ENCODE peak calls at places on chromosome 17, in four cellular contexts. M is H1, A is K562, C is HL-60. E is an unnamed sample.

GRCh38 chr17:78747479-78747878 is 34.6 kb downstream of the CYTH1 start:
- DNase-seq in A (no peak), C (no peak), M (no peak), E (no peak)

GRCh38 chr17:12296120-12296727 is 275.5 kb downstream of the MAP2K4 start:
- DNase-seq in C (no peak), A (no peak), M (peak), E (no peak)

GRCh38 chr17:8846768-8847211 is 20.7 kb downstream of the PIK3R6 start:
- DNase-seq in A (peak), C (peak), M (no peak), E (no peak)

GRCh38 chr17:32769846-32770245 is 107.1 kb downstream of the MYO1D start:
- DNase-seq in C (no peak), A (no peak), M (no peak), E (no peak)

GRCh38 chr17:39564201-39564828 is 43.4 kb downstream of the NEUROD2 start:
- DNase-seq in C (no peak), A (peak), M (peak), E (no peak)

GRCh38 chr17:68749742-68750562 is 148.8 kb upstream of the FAM20A start:
- DNase-seq in M (no peak), C (no peak), A (no peak), E (no peak)

GRCh38 chr17:70661342-70662222 is 492.2 kb downstream of the KCNJ2 start:
- DNase-seq in M (no peak), C (no peak), A (no peak), E (no peak)

GRCh38 chr17:8836821-8837426 is 30.6 kb downstream of the PIK3R6 start:
- DNase-seq in A (no peak), C (no peak), M (peak), E (no peak)

GRCh38 chr17:64202683-64203430 is 60.2 kb downstream of the TEX2 start:
- DNase-seq in C (no peak), A (no peak), M (no peak), E (no peak)
- TF ChIP-seq GABPA in C (no peak), A (no peak), M (no peak), E (no peak)

GRCh38 chr17:45963889-45964288 is 35.2 kb upstream of the STH start:
- DNase-seq in M (no peak), A (no peak), C (no peak), E (no peak)

GRCh38 chr17:45964634-45965033 is 34.4 kb upstream of the STH start:
- DNase-seq in M (no peak), A (no peak), C (no peak), E (no peak)

GRCh38 chr17:45963258-45963657 is 35.8 kb upstream of the STH start:
- DNase-seq in A (no peak), C (no peak), M (no peak), E (no peak)

GRCh38 chr17:45967378-45967777 is 31.7 kb upstream of the STH start:
- DNase-seq in A (no peak), M (no peak), C (no peak), E (no peak)

DNA sequence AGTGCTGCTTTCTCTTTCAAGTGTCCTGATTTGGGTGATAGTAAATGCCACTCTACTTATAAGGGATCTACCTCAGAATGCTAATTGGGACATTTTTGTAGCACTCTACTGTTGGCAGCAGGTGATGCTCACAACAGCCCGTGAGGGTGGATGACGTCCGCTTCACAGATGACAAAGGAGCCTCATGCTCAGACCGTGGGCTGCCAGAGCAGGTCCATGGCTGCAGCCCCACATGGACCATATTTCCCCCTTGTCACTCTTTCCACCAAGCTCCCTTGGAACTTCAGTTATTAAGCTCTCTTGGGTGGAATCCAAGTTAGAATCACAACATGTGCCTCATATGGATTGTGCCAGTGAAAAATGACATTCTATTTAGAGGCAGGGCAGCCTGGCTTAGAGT is 33.3 kb upstream of the STH start:
- DNase-seq in A (no peak), C (no peak), M (no peak), E (no peak)
- TF ChIP-seq GABPA in A (no peak), C (no peak), M (no peak), E (no peak)

GRCh38 chr17:34257299-34257985 is 2.4 kb downstream of the CCL2 start:
- DNase-seq in A (no peak), C (no peak), M (no peak), E (no peak)

GRCh38 chr17:34255841-34256240 is 756 bp downstream of the CCL2 start:
- DNase-seq in C (no peak), M (no peak), A (no peak), E (no peak)

GRCh38 chr17:34257986-34258326 is 2.9 kb downstream of the CCL2 start:
- DNase-seq in A (no peak), C (no peak), M (no peak), E (no peak)

GRCh38 chr17:34261568-34261967 is 6.5 kb downstream of the CCL2 start:
- DNase-seq in A (no peak), C (no peak), M (no peak), E (no peak)

DNA sequence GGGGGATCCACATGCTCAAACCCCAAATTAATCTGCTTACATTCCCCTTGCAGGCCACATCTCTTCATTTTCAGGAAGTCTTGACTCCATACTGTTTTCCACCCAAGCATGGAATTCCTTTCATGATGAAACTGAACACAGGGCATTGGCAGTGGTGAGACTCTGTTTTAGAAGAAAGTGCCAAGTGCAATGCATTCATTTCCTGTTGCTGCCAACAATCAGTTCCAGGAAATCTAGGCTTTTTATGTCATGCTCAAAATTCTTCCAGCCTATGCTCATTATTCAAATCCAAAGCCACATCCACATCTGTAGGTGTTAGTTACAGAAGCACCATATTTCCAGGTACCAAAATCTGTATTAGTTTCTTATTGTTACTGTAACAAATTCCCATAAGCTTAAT is 4.1 kb downstream of the CCL2 start:
- DNase-seq in C (no peak), A (no peak), M (no peak), E (no peak)
- TF ChIP-seq GABPA in C (no peak), A (no peak), M (no peak), E (no peak)

GRCh38 chr17:50469005-50469605 is 425 bp upstream of the CHAD start:
- DNase-seq in A (no peak), M (no peak), C (no peak), E (no peak)
- TF ChIP-seq GABPA in A (no peak), M (no peak), C (no peak), E (no peak)

GRCh38 chr17:48134912-48135480 is 27.4 kb downstream of the SNX11 start:
- DNase-seq in A (no peak), M (no peak), C (no peak), E (no peak)

GRCh38 chr17:48128411-48128810 is 20.8 kb downstream of the SNX11 start:
- DNase-seq in C (no peak), M (no peak), A (no peak), E (no peak)

GRCh38 chr17:48129981-48130380 is 22.4 kb downstream of the SNX11 start:
- DNase-seq in M (no peak), C (no peak), A (no peak), E (no peak)

GRCh38 chr17:48132375-48132774 is 24.8 kb downstream of the SNX11 start:
- DNase-seq in A (no peak), C (no peak), M (no peak), E (no peak)

DNA sequence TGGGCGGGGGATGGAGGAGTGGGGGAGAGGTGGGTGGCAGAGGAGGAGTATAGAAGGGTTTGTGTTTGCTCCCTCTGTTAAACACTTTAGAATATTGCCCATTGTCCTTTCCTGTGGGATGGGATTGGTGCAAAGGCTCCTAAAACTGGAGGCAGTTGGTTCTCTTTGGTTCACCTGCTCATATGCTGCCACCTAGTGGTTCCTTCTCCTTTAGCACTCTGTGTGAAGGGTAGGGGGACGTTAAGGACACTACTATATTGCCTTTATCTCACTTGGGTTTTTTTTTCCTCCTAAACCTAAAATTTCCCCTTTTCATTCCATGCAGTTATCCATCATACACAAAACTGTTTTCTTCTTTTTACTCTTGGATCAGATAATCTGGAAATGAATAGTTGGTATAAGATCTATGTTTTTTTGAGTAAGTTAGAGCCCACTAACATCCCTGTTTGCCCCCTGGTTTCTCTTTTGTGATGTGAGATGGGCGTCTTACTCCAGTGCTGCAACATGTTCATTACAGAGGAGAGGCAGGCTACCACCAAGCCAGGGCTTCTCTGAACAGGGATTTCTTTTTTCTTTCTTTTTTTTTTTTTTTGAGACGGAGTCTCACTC is 23.8 kb downstream of the SNX11 start:
- DNase-seq in M (peak), A (peak), C (no peak), E (no peak)
- TF ChIP-seq GABPA in M (no peak), A (no peak), C (no peak), E (no peak)

DNA sequence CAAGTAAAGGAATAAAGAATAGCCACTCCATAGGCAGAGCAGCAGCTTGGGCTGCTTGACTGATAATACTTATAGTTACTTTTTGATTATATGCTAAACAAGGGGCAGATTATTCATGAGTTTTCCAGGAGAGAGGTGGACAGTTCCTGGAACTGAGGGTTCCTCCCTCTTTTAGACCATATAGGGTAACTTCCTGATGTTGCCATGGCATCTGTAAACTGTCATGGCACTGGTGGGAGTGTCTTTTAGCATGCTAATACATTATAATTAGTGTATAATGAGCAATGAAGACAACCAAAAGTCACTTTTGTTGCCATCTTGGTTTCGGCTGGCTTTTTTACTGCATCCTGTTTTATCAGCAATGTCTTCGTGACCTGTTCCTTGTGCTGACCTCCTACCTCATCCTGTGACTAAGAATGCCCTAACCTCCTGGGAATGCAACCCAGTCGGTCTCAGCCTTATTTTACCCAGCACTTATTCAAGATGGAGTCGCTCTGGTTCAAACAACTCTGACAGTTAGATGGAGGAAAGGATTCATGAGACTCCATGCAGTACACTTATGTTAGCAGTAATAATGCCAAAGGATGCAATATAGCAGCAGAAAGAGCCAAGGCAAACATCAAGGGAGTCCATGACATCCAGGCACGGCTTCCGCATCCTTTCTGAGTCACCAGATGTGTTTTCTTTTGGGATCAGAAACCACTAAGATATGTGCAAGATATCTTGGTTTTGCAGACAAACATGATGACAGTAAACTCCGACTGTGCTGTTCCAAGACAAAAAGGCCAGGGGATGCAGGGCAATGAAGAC is 55.8 kb upstream of the B4GALNT2 start:
- DNase-seq in M (no peak), A (no peak), C (no peak), E (no peak)
- TF ChIP-seq GABPA in M (no peak), A (peak), C (no peak), E (no peak)

GRCh38 chr17:67025216-67025792 is 19.1 kb upstream of the CACNG1 start:
- DNase-seq in M (no peak), C (no peak), A (no peak), E (no peak)
- TF ChIP-seq GABPA in M (no peak), C (no peak), A (no peak), E (no peak)

DNA sequence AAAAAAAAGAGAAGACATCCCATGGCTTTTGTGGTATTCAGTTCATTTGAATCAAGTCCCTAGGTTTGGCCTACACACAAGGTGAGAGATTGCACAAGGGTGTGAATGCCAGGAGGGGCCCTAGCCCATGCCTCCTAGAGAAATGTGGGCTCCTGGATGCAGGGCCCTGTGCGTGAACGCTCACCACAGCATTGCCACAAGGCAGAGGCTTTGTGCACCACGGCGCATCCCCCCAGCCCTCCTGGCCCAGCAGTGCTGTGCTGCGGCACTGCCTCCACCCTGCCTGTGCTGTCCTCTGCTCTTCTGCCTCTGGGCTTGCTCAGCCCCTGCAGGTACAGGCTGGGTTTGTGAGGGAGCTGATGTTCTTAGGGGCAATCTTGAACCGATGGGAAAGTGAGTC is 80.9 kb upstream of the MED9 start:
- DNase-seq in C (no peak), M (no peak), A (no peak), E (no peak)
- TF ChIP-seq GABPA in C (no peak), M (no peak), A (no peak), E (no peak)

GRCh38 chr17:1058423-1059130 is 61.6 kb downstream of the TIMM22 start:
- DNase-seq in C (no peak), M (peak), A (peak), E (no peak)
- TF ChIP-seq GABPA in C (no peak), M (no peak), A (peak), E (no peak)

DNA sequence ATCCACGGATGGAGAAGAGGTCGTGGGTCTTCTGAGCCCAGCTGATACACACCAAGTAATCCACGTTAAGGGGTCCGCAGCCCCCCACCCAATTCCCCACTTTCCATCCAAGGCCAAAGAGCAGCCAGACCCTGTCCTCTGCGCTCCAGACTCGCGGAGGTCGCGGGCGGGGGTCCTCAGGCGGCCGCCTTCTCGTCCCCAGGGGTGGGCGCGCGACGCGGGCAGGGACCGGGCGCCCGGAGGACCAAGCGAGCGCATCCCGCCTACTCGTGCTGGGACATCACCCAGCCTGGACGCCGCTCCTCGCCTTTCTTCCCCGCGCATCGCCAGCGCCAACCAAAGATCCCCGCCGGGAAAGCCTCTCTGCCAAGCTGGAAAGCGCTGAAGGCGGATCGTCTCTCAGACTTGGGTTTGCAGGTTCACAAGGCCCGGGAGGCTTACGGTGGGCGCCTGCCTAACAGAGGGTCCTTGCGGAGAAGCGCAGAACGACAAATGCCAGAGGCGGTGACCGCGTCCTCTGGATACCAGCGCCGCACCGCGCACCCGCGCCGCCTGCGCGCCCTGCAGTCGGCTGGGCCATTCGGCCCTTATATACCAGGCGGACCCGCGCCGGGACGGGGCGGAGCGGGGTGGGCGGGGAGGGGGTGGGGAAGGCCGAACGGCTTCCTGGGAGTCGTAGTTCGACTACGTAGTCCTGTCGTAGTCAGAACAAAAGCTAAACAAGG is 471.6 kb downstream of the SOX9 start:
- DNase-seq in M (peak), A (peak), C (no peak), E (no peak)
- TF ChIP-seq GABPA in M (no peak), A (no peak), C (no peak), E (no peak)

E was measured in GM12878.